ENCODE peak calls at places on chromosome 16, in six cellular contexts. One of them, this sample, is unnamed.

GRCh38 chr16:28211758-28212531 is at the start of gene XPO6:
- DNase-seq in BE2C: peak
- DNase-seq in foreskin fibroblast: peak
- DNase-seq in heart left ventricle: peak
- DNase-seq in adipocyte: peak
- DNase-seq in right lobe of liver: peak
- DNase-seq in this sample: peak

GRCh38 chr16:50685456-50686058 is 4.4 kb upstream of the SNX20 start:
- DNase-seq in right lobe of liver: no peak
- DNase-seq in foreskin fibroblast: no peak
- DNase-seq in heart left ventricle: no peak
- DNase-seq in adipocyte: no peak
- DNase-seq in BE2C: no peak
- DNase-seq in this sample: no peak

GRCh38 chr16:2838928-2839327 is 8.8 kb downstream of the ZG16B start:
- DNase-seq in foreskin fibroblast: peak
- DNase-seq in heart left ventricle: peak
- DNase-seq in adipocyte: peak
- DNase-seq in right lobe of liver: no peak
- DNase-seq in BE2C: peak
- DNase-seq in this sample: peak

GRCh38 chr16:57145046-57145963 is 40.5 kb downstream of the PSME3IP1 start:
- DNase-seq in right lobe of liver: peak
- DNase-seq in foreskin fibroblast: no peak
- DNase-seq in heart left ventricle: no peak
- DNase-seq in BE2C: no peak
- DNase-seq in adipocyte: no peak
- DNase-seq in this sample: no peak

GRCh38 chr16:19883296-19883951 is 1.2 kb downstream of the GPRC5B start:
- DNase-seq in foreskin fibroblast: peak
- DNase-seq in right lobe of liver: no peak
- DNase-seq in adipocyte: no peak
- DNase-seq in BE2C: peak
- DNase-seq in heart left ventricle: peak
- DNase-seq in this sample: no peak

GRCh38 chr16:59758848-59759247 is 1024.7 kb upstream of the GOT2 start:
- DNase-seq in right lobe of liver: no peak
- DNase-seq in foreskin fibroblast: no peak
- DNase-seq in heart left ventricle: no peak
- DNase-seq in BE2C: no peak
- DNase-seq in adipocyte: no peak
- DNase-seq in this sample: no peak

GRCh38 chr16:87582221-87582965 is 19.9 kb upstream of the JPH3 start:
- DNase-seq in right lobe of liver: no peak
- DNase-seq in foreskin fibroblast: peak
- DNase-seq in adipocyte: peak
- DNase-seq in BE2C: no peak
- DNase-seq in heart left ventricle: peak
- DNase-seq in this sample: peak

GRCh38 chr16:19348578-19349315 is 63.2 kb downstream of the CLEC19A start:
- DNase-seq in BE2C: peak
- DNase-seq in foreskin fibroblast: no peak
- DNase-seq in adipocyte: no peak
- DNase-seq in heart left ventricle: no peak
- DNase-seq in right lobe of liver: no peak
- DNase-seq in this sample: no peak

GRCh38 chr16:31708348-31708747 is 165.3 kb upstream of the ZNF267 start:
- DNase-seq in right lobe of liver: no peak
- DNase-seq in BE2C: no peak
- DNase-seq in foreskin fibroblast: no peak
- DNase-seq in heart left ventricle: no peak
- DNase-seq in adipocyte: no peak
- DNase-seq in this sample: no peak

GRCh38 chr16:57245472-57246113 is 534 bp downstream of the ARL2BP start:
- DNase-seq in adipocyte: peak
- DNase-seq in foreskin fibroblast: no peak
- DNase-seq in right lobe of liver: peak
- DNase-seq in heart left ventricle: peak
- DNase-seq in BE2C: no peak
- DNase-seq in this sample: no peak

GRCh38 chr16:23801387-23801786 is 34.4 kb upstream of the PRKCB start:
- DNase-seq in right lobe of liver: peak
- DNase-seq in adipocyte: peak
- DNase-seq in foreskin fibroblast: peak
- DNase-seq in heart left ventricle: peak
- DNase-seq in BE2C: peak
- DNase-seq in this sample: no peak

GRCh38 chr16:71467810-71468209 is 5.8 kb upstream of the ZNF23 start:
- DNase-seq in foreskin fibroblast: peak
- DNase-seq in right lobe of liver: no peak
- DNase-seq in adipocyte: peak
- DNase-seq in heart left ventricle: no peak
- DNase-seq in BE2C: no peak
- DNase-seq in this sample: no peak

GRCh38 chr16:4491898-4492297 is 15.7 kb downstream of the HMOX2 start:
- DNase-seq in heart left ventricle: no peak
- DNase-seq in BE2C: no peak
- DNase-seq in foreskin fibroblast: no peak
- DNase-seq in adipocyte: no peak
- DNase-seq in right lobe of liver: no peak
- DNase-seq in this sample: no peak

GRCh38 chr16:14362774-14363371 is 267.2 kb downstream of the PARN start:
- DNase-seq in heart left ventricle: no peak
- DNase-seq in foreskin fibroblast: peak
- DNase-seq in right lobe of liver: no peak
- DNase-seq in adipocyte: peak
- DNase-seq in BE2C: no peak
- DNase-seq in this sample: no peak

GRCh38 chr16:15961060-15961511 is 11.7 kb downstream of the ABCC1 start:
- DNase-seq in heart left ventricle: no peak
- DNase-seq in foreskin fibroblast: no peak
- DNase-seq in right lobe of liver: no peak
- DNase-seq in adipocyte: no peak
- DNase-seq in BE2C: no peak
- DNase-seq in this sample: no peak

GRCh38 chr16:56985288-56985961 is 3.9 kb upstream of the NLRC5 start:
- DNase-seq in right lobe of liver: no peak
- DNase-seq in BE2C: peak
- DNase-seq in foreskin fibroblast: peak
- DNase-seq in heart left ventricle: peak
- DNase-seq in adipocyte: peak
- DNase-seq in this sample: peak

GRCh38 chr16:4249546-4249945 is 7.7 kb upstream of the SRL start:
- DNase-seq in adipocyte: no peak
- DNase-seq in BE2C: no peak
- DNase-seq in foreskin fibroblast: no peak
- DNase-seq in right lobe of liver: no peak
- DNase-seq in heart left ventricle: no peak
- DNase-seq in this sample: no peak

GRCh38 chr16:3375680-3376079 is 20.0 kb downstream of the OR2C1 start:
- DNase-seq in foreskin fibroblast: no peak
- DNase-seq in right lobe of liver: no peak
- DNase-seq in adipocyte: no peak
- DNase-seq in BE2C: no peak
- DNase-seq in heart left ventricle: no peak
- DNase-seq in this sample: no peak

GRCh38 chr16:69106491-69107291 is 1.2 kb downstream of the HAS3 start:
- DNase-seq in right lobe of liver: no peak
- DNase-seq in heart left ventricle: no peak
- DNase-seq in foreskin fibroblast: no peak
- DNase-seq in adipocyte: no peak
- DNase-seq in BE2C: no peak
- DNase-seq in this sample: no peak

GRCh38 chr16:50037791-50038190 is 12.8 kb downstream of the CNEP1R1 start:
- DNase-seq in adipocyte: peak
- DNase-seq in foreskin fibroblast: peak
- DNase-seq in BE2C: no peak
- DNase-seq in right lobe of liver: no peak
- DNase-seq in heart left ventricle: no peak
- DNase-seq in this sample: no peak

GRCh38 chr16:79261461-79261860 is 339.1 kb downstream of the MAF start:
- DNase-seq in foreskin fibroblast: no peak
- DNase-seq in BE2C: no peak
- DNase-seq in heart left ventricle: peak
- DNase-seq in right lobe of liver: peak
- DNase-seq in adipocyte: no peak
- DNase-seq in this sample: no peak

GRCh38 chr16:50266337-50267091 is at the start of gene ADCY7:
- DNase-seq in right lobe of liver: peak
- DNase-seq in BE2C: peak
- DNase-seq in foreskin fibroblast: peak
- DNase-seq in adipocyte: peak
- DNase-seq in heart left ventricle: peak
- DNase-seq in this sample: peak

GRCh38 chr16:77282345-77282744 is 83.1 kb downstream of the SYCE1L start:
- DNase-seq in BE2C: no peak
- DNase-seq in adipocyte: no peak
- DNase-seq in heart left ventricle: no peak
- DNase-seq in foreskin fibroblast: no peak
- DNase-seq in right lobe of liver: no peak
- DNase-seq in this sample: no peak

GRCh38 chr16:17062676-17063075 is 408.1 kb downstream of the XYLT1 start:
- DNase-seq in BE2C: no peak
- DNase-seq in adipocyte: no peak
- DNase-seq in foreskin fibroblast: no peak
- DNase-seq in heart left ventricle: no peak
- DNase-seq in right lobe of liver: no peak
- DNase-seq in this sample: no peak

GRCh38 chr16:74773431-74774222 is 993 bp downstream of the FA2H start:
- DNase-seq in heart left ventricle: no peak
- DNase-seq in adipocyte: no peak
- DNase-seq in right lobe of liver: no peak
- DNase-seq in foreskin fibroblast: no peak
- DNase-seq in BE2C: no peak
- DNase-seq in this sample: no peak
- H3K4me3 ChIP-seq in heart left ventricle: no peak
- H3K4me3 ChIP-seq in adipocyte: no peak
- H3K4me3 ChIP-seq in right lobe of liver: no peak
- H3K4me3 ChIP-seq in foreskin fibroblast: no peak
- H3K4me3 ChIP-seq in BE2C: peak
- H3K4me3 ChIP-seq in this sample: no peak

GRCh38 chr16:53213542-53213941 is 158.8 kb downstream of the CHD9 start:
- DNase-seq in BE2C: no peak
- DNase-seq in heart left ventricle: no peak
- DNase-seq in adipocyte: no peak
- DNase-seq in foreskin fibroblast: no peak
- DNase-seq in right lobe of liver: no peak
- DNase-seq in this sample: no peak

GRCh38 chr16:53207810-53208752 is 153.3 kb downstream of the CHD9 start:
- DNase-seq in foreskin fibroblast: peak
- DNase-seq in adipocyte: peak
- DNase-seq in right lobe of liver: no peak
- DNase-seq in BE2C: peak
- DNase-seq in heart left ventricle: no peak
- DNase-seq in this sample: peak

GRCh38 chr16:53211253-53211652 is 156.5 kb downstream of the CHD9 start:
- DNase-seq in adipocyte: no peak
- DNase-seq in foreskin fibroblast: no peak
- DNase-seq in BE2C: no peak
- DNase-seq in right lobe of liver: no peak
- DNase-seq in heart left ventricle: no peak
- DNase-seq in this sample: no peak

GRCh38 chr16:53212899-53213235 is 158.1 kb downstream of the CHD9 start:
- DNase-seq in adipocyte: no peak
- DNase-seq in right lobe of liver: no peak
- DNase-seq in heart left ventricle: no peak
- DNase-seq in foreskin fibroblast: no peak
- DNase-seq in BE2C: no peak
- DNase-seq in this sample: no peak

DNA sequence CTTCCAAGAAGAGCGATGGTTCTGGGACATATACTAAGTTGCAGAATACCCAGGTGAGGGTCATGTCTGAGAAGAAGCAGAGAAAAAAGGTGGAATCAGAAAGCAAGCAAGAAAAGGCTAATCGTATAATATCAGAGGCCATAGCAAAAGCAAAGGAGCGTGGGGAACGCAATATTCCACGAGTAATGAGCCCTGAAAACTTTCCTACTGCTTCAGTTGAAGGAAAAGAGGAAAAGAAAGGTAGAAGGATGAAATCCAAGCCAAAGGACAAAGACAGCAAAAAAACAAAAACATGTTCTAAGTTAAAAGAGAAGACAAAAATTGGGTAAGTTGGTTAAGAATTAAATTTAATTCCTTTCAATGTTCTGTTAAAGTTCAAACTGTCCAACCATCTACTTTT is 154.7 kb downstream of the CHD9 start:
- DNase-seq in adipocyte: no peak
- DNase-seq in BE2C: no peak
- DNase-seq in heart left ventricle: no peak
- DNase-seq in right lobe of liver: no peak
- DNase-seq in foreskin fibroblast: no peak
- DNase-seq in this sample: no peak
- H3K4me3 ChIP-seq in adipocyte: peak
- H3K4me3 ChIP-seq in BE2C: peak
- H3K4me3 ChIP-seq in heart left ventricle: peak
- H3K4me3 ChIP-seq in right lobe of liver: no peak
- H3K4me3 ChIP-seq in foreskin fibroblast: peak
- H3K4me3 ChIP-seq in this sample: peak

DNA sequence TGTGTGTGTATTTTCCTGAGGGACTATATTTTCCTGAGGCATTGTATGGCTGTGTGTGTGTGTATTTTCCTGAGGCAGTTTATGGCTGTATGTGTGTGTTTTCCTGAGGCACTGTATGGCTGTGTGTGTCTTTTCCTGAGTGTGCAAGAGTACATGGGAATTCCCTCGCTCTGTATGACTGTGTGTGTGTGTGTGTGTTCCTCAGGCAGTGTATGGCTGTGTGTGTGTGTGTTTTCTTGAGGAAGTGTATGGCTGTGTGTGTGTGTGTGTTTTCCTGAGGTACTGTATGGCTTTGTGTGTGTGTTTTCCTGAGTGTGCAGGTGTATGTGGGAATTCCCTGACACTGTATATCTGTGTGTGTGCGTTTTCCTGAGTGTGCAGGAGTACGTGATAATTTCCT is 4.1 kb downstream of the ZNF778 start:
- DNase-seq in BE2C: no peak
- DNase-seq in right lobe of liver: no peak
- DNase-seq in adipocyte: no peak
- DNase-seq in heart left ventricle: no peak
- DNase-seq in foreskin fibroblast: no peak
- DNase-seq in this sample: no peak
- H3K4me3 ChIP-seq in BE2C: no peak
- H3K4me3 ChIP-seq in right lobe of liver: no peak
- H3K4me3 ChIP-seq in adipocyte: no peak
- H3K4me3 ChIP-seq in heart left ventricle: no peak
- H3K4me3 ChIP-seq in foreskin fibroblast: no peak
- H3K4me3 ChIP-seq in this sample: no peak

DNA sequence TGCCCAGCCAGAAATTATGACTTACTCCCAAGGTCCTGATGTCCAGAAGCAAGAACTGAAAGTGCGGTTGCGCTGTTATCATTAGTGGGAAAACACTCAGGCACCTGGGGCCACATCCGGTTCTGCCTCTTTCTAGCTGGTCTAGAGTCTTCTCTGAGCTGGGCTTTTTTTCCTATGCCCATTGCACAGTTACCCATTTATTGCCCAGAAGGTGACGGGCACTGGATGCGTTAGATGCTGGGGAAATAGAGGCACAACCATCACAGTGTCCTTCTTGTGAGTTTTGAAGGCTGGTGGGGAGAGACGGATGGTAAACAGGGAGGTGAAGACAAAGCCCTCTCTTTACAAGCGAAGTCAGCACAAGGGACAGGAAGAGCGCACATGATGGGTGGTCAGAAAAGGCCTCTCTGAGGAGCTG is 37.7 kb downstream of the PLCG2 start:
- DNase-seq in right lobe of liver: no peak
- DNase-seq in foreskin fibroblast: no peak
- DNase-seq in adipocyte: no peak
- DNase-seq in BE2C: no peak
- DNase-seq in heart left ventricle: no peak
- DNase-seq in this sample: no peak
- H3K4me3 ChIP-seq in right lobe of liver: no peak
- H3K4me3 ChIP-seq in foreskin fibroblast: no peak
- H3K4me3 ChIP-seq in adipocyte: no peak
- H3K4me3 ChIP-seq in BE2C: no peak
- H3K4me3 ChIP-seq in heart left ventricle: no peak
- H3K4me3 ChIP-seq in this sample: no peak